ENCODE peak calls at places on chromosomes 5 and 9, in seven cellular contexts. U is A549, Y is NCI-H2029 treated with DMSO at 0.1 percent for 48 hours, P is left ventricle myocardium superior, M is neural crest cell, T is T follicular helper cell, B is NAMALWA. F is an unnamed sample.

GRCh38 chr9:110178281-110178680 is 29.7 kb downstream of the C9orf152 start:
- DNase-seq in U (no peak), Y (no peak), P (no peak), M (no peak), T (no peak), B (no peak), F (no peak)

GRCh38 chr9:124450241-124450924 is at the start of gene ADGRD2:
- DNase-seq in U (no peak), Y (no peak), P (no peak), M (peak; percentile 47), T (no peak), B (no peak), F (peak; percentile 24)

GRCh38 chr9:8679405-8679951 is 879.9 kb upstream of the DMAC1 start:
- DNase-seq in U (no peak), Y (no peak), P (no peak), M (no peak), T (no peak), B (no peak), F (no peak)

GRCh38 chr5:123107343-123108240 is 18.6 kb downstream of the PRDM6 start:
- DNase-seq in U (no peak), Y (no peak), P (no peak), M (no peak), T (no peak), B (no peak), F (no peak)

GRCh38 chr9:85487872-85488271 is 253.9 kb downstream of the AGTPBP1 start:
- DNase-seq in U (no peak), Y (no peak), P (no peak), M (no peak), T (no peak), B (no peak), F (no peak)

GRCh38 chr9:70609542-70610286 is 195.3 kb upstream of the KLF9 start:
- DNase-seq in U (no peak), Y (no peak), P (no peak), M (no peak), T (no peak), B (no peak), F (no peak)

GRCh38 chr9:90002299-90003045 is 397.7 kb downstream of the GADD45G start:
- DNase-seq in U (no peak), Y (peak; percentile 63), P (no peak), M (no peak), T (no peak), B (peak; percentile 48), F (peak; percentile 44)

GRCh38 chr9:124764774-124765438 is 6.2 kb downstream of the NR6A1 start:
- DNase-seq in U (peak; percentile 50), Y (no peak), P (no peak), M (no peak), T (no peak), B (peak; percentile 91), F (no peak)

GRCh38 chr5:43301653-43302091 is 11.5 kb downstream of the HMGCS1 start:
- DNase-seq in U (no peak), Y (peak; percentile 39), P (no peak), M (no peak), T (no peak), B (no peak), F (no peak)

GRCh38 chr5:63843190-63843589 is 119.1 kb downstream of the HTR1A start:
- DNase-seq in U (no peak), Y (no peak), P (no peak), M (no peak), T (no peak), B (no peak), F (no peak)

GRCh38 chr5:172533058-172533398 is 78.7 kb upstream of the SH3PXD2B start:
- DNase-seq in U (no peak), Y (no peak), P (no peak), M (no peak), T (no peak), B (no peak), F (peak; percentile 18)

F was measured in DMS153.